ENCODE peak calls at places on chromosomes 16 and 17, in seven cellular contexts. One of them, this sample, is unnamed.

GRCh38 chr17:73984981-73985380 is 218.5 kb upstream of the RPL38 start:
- DNase-seq in fibroblast of pulmonary artery: no peak
- DNase-seq in neural crest cell: no peak
- DNase-seq in uterus: no peak
- DNase-seq in A549: no peak
- DNase-seq in choroid plexus epithelial cell: no peak
- DNase-seq in CD4-positive, alpha-beta T cell: no peak
- DNase-seq in this sample: peak

GRCh38 chr17:48236681-48237134 is 129.1 kb downstream of the SNX11 start:
- DNase-seq in fibroblast of pulmonary artery: peak
- DNase-seq in neural crest cell: no peak
- DNase-seq in uterus: no peak
- DNase-seq in A549: peak
- DNase-seq in choroid plexus epithelial cell: peak
- DNase-seq in CD4-positive, alpha-beta T cell: no peak
- DNase-seq in this sample: peak

GRCh38 chr17:38628441-38628840 is 22.7 kb upstream of the SRCIN1 start:
- DNase-seq in fibroblast of pulmonary artery: peak
- DNase-seq in neural crest cell: no peak
- DNase-seq in uterus: no peak
- DNase-seq in A549: peak
- DNase-seq in choroid plexus epithelial cell: peak
- DNase-seq in CD4-positive, alpha-beta T cell: no peak
- DNase-seq in this sample: peak

GRCh38 chr16:16162591-16162990 is 60.7 kb downstream of the ABCC6 start:
- DNase-seq in fibroblast of pulmonary artery: no peak
- DNase-seq in neural crest cell: no peak
- DNase-seq in uterus: no peak
- DNase-seq in A549: no peak
- DNase-seq in choroid plexus epithelial cell: no peak
- DNase-seq in CD4-positive, alpha-beta T cell: no peak
- DNase-seq in this sample: no peak

GRCh38 chr17:2981325-2981724 is 82.1 kb downstream of the OR1D5 start:
- DNase-seq in fibroblast of pulmonary artery: no peak
- DNase-seq in neural crest cell: no peak
- DNase-seq in uterus: peak
- DNase-seq in A549: no peak
- DNase-seq in choroid plexus epithelial cell: no peak
- DNase-seq in CD4-positive, alpha-beta T cell: no peak
- DNase-seq in this sample: no peak

GRCh38 chr16:63850979-63851378 is 1270.9 kb downstream of the CDH11 start:
- DNase-seq in fibroblast of pulmonary artery: no peak
- DNase-seq in neural crest cell: no peak
- DNase-seq in uterus: no peak
- DNase-seq in A549: no peak
- DNase-seq in choroid plexus epithelial cell: no peak
- DNase-seq in CD4-positive, alpha-beta T cell: no peak
- DNase-seq in this sample: no peak

GRCh38 chr17:22507823-22508222 is 815.5 kb downstream of the KCNJ18 start:
- DNase-seq in fibroblast of pulmonary artery: no peak
- DNase-seq in neural crest cell: no peak
- DNase-seq in uterus: no peak
- DNase-seq in A549: no peak
- DNase-seq in choroid plexus epithelial cell: no peak
- DNase-seq in CD4-positive, alpha-beta T cell: no peak
- DNase-seq in this sample: no peak

GRCh38 chr17:17950806-17951205 is 21.4 kb downstream of the TOM1L2 start:
- DNase-seq in fibroblast of pulmonary artery: no peak
- DNase-seq in neural crest cell: no peak
- DNase-seq in uterus: no peak
- DNase-seq in A549: peak
- DNase-seq in choroid plexus epithelial cell: no peak
- DNase-seq in CD4-positive, alpha-beta T cell: no peak
- DNase-seq in this sample: no peak

GRCh38 chr16:50306287-50306686 is 39.9 kb downstream of the ADCY7 start:
- DNase-seq in fibroblast of pulmonary artery: no peak
- DNase-seq in neural crest cell: no peak
- DNase-seq in uterus: peak
- DNase-seq in A549: no peak
- DNase-seq in choroid plexus epithelial cell: no peak
- DNase-seq in CD4-positive, alpha-beta T cell: no peak
- DNase-seq in this sample: no peak

GRCh38 chr16:46428108-46429061 is 192.8 kb downstream of the SHCBP1 start:
- DNase-seq in fibroblast of pulmonary artery: no peak
- DNase-seq in neural crest cell: no peak
- DNase-seq in uterus: no peak
- DNase-seq in A549: no peak
- DNase-seq in choroid plexus epithelial cell: no peak
- DNase-seq in CD4-positive, alpha-beta T cell: no peak
- DNase-seq in this sample: no peak

GRCh38 chr17:72056727-72057290 is 64.0 kb upstream of the SOX9 start:
- DNase-seq in fibroblast of pulmonary artery: no peak
- DNase-seq in neural crest cell: no peak
- DNase-seq in uterus: no peak
- DNase-seq in A549: no peak
- DNase-seq in choroid plexus epithelial cell: no peak
- DNase-seq in CD4-positive, alpha-beta T cell: no peak
- DNase-seq in this sample: peak
- TF ChIP-seq CTCF in fibroblast of pulmonary artery: no peak
- TF ChIP-seq CTCF in neural crest cell: no peak
- TF ChIP-seq CTCF in uterus: no peak
- TF ChIP-seq CTCF in A549: no peak
- TF ChIP-seq CTCF in choroid plexus epithelial cell: no peak
- TF ChIP-seq CTCF in CD4-positive, alpha-beta T cell: no peak
- TF ChIP-seq CTCF in this sample: peak

GRCh38 chr16:73713301-73713700 is 583.3 kb upstream of the PSMD7 start:
- DNase-seq in fibroblast of pulmonary artery: no peak
- DNase-seq in neural crest cell: no peak
- DNase-seq in uterus: no peak
- DNase-seq in A549: no peak
- DNase-seq in choroid plexus epithelial cell: no peak
- DNase-seq in CD4-positive, alpha-beta T cell: no peak
- DNase-seq in this sample: no peak

GRCh38 chr16:73710526-73710925 is 586.1 kb upstream of the PSMD7 start:
- DNase-seq in fibroblast of pulmonary artery: no peak
- DNase-seq in neural crest cell: no peak
- DNase-seq in uterus: no peak
- DNase-seq in A549: no peak
- DNase-seq in choroid plexus epithelial cell: no peak
- DNase-seq in CD4-positive, alpha-beta T cell: no peak
- DNase-seq in this sample: no peak

GRCh38 chr16:73714976-73715375 is 581.6 kb upstream of the PSMD7 start:
- DNase-seq in fibroblast of pulmonary artery: no peak
- DNase-seq in neural crest cell: no peak
- DNase-seq in uterus: no peak
- DNase-seq in A549: no peak
- DNase-seq in choroid plexus epithelial cell: no peak
- DNase-seq in CD4-positive, alpha-beta T cell: no peak
- DNase-seq in this sample: peak

GRCh38 chr16:73711441-73712080 is 585.1 kb upstream of the PSMD7 start:
- DNase-seq in fibroblast of pulmonary artery: no peak
- DNase-seq in neural crest cell: no peak
- DNase-seq in uterus: no peak
- DNase-seq in A549: no peak
- DNase-seq in choroid plexus epithelial cell: no peak
- DNase-seq in CD4-positive, alpha-beta T cell: no peak
- DNase-seq in this sample: no peak

DNA sequence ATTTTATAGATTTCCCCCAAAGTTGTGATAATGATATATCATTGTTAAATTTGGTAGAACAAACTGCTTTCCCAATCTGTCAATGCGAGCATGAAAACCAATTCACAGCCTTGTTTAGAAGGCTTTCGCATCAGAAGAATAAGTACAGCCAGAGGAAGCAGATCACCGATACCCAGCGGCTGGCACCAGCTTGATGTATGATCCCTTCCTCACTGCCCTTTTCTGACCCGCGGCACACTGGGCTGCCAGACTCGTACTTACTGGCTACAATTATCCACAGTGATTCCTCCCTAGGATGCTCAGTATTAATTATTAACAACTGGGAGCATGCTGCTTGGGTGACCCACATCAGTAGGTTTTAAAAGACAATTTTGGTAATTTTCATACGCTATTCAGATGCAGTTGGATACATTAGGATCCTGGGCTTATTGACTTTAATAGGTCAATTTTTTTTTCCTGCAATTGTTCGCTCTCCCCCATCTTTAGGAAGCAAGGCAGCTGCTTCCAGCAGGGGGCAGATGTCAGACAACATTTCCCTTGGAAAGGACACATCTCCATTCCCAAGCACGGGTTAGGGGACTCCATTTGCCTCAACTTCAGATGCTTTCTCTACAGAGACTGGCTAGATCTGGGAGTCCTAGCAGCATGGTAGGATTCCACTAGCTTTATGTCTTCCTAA is 582.7 kb upstream of the PSMD7 start:
- DNase-seq in fibroblast of pulmonary artery: peak
- DNase-seq in neural crest cell: peak
- DNase-seq in uterus: no peak
- DNase-seq in A549: peak
- DNase-seq in choroid plexus epithelial cell: peak
- DNase-seq in CD4-positive, alpha-beta T cell: no peak
- DNase-seq in this sample: no peak
- TF ChIP-seq CTCF in fibroblast of pulmonary artery: no peak
- TF ChIP-seq CTCF in neural crest cell: peak
- TF ChIP-seq CTCF in uterus: no peak
- TF ChIP-seq CTCF in A549: peak
- TF ChIP-seq CTCF in choroid plexus epithelial cell: peak
- TF ChIP-seq CTCF in CD4-positive, alpha-beta T cell: no peak
- TF ChIP-seq CTCF in this sample: peak

GRCh38 chr17:7912927-7913524 is 3.1 kb downstream of the RNF227 start:
- DNase-seq in fibroblast of pulmonary artery: peak
- DNase-seq in neural crest cell: no peak
- DNase-seq in uterus: no peak
- DNase-seq in A549: peak
- DNase-seq in choroid plexus epithelial cell: peak
- DNase-seq in CD4-positive, alpha-beta T cell: no peak
- DNase-seq in this sample: peak

GRCh38 chr17:7916799-7917198 is 710 bp upstream of the RNF227 start:
- DNase-seq in fibroblast of pulmonary artery: peak
- DNase-seq in neural crest cell: no peak
- DNase-seq in uterus: peak
- DNase-seq in A549: no peak
- DNase-seq in choroid plexus epithelial cell: peak
- DNase-seq in CD4-positive, alpha-beta T cell: no peak
- DNase-seq in this sample: no peak

GRCh38 chr17:7916383-7916677 is 241 bp upstream of the RNF227 start:
- DNase-seq in fibroblast of pulmonary artery: no peak
- DNase-seq in neural crest cell: no peak
- DNase-seq in uterus: no peak
- DNase-seq in A549: no peak
- DNase-seq in choroid plexus epithelial cell: no peak
- DNase-seq in CD4-positive, alpha-beta T cell: no peak
- DNase-seq in this sample: no peak

GRCh38 chr17:7914771-7915610 is 1.1 kb downstream of the RNF227 start:
- DNase-seq in fibroblast of pulmonary artery: peak
- DNase-seq in neural crest cell: no peak
- DNase-seq in uterus: peak
- DNase-seq in A549: peak
- DNase-seq in choroid plexus epithelial cell: peak
- DNase-seq in CD4-positive, alpha-beta T cell: no peak
- DNase-seq in this sample: no peak

DNA sequence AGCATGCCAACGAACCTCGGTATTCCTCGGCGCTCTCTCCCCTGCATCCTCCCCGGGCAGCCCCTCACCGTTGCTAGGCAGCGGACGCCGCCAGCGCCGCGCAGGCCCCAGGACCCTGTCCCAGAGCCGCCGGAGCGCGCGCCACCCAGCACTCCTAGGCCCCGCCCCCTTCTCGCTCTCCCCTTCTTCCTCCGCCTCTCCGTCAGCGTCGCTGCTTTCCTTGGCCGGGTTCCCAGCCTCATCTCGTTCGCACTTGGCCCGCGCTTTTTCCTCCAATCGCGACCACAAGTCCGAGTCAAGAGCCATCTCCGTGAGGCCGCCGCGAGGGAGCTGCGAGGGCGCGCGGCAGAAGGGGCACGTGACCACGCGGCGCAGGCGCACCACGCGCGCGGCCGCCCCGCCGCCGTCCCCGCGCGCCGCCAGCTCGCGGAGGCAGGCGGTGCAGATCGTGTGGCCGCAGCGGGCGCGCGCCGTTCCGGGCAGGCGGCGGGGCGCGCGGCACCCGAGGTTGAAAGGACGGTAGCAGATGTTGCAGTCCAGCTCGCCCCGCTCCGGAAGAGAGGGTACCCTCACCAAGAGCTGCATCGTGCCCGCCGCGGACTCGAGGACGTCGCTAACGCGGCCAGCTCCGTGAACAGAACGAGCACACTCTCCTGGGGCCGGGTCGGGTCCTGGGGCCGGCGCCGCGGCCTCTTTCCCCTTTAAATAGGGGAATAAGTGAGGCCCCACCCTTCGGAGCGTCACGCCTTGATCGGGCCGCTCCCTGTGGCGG is at the start of gene RNF227:
- DNase-seq in fibroblast of pulmonary artery: peak
- DNase-seq in neural crest cell: peak
- DNase-seq in uterus: peak
- DNase-seq in A549: peak
- DNase-seq in choroid plexus epithelial cell: peak
- DNase-seq in CD4-positive, alpha-beta T cell: peak
- DNase-seq in this sample: peak
- TF ChIP-seq CTCF in fibroblast of pulmonary artery: no peak
- TF ChIP-seq CTCF in neural crest cell: no peak
- TF ChIP-seq CTCF in uterus: no peak
- TF ChIP-seq CTCF in A549: no peak
- TF ChIP-seq CTCF in choroid plexus epithelial cell: no peak
- TF ChIP-seq CTCF in CD4-positive, alpha-beta T cell: no peak
- TF ChIP-seq CTCF in this sample: no peak

GRCh38 chr17:29565643-29566472 is 979 bp downstream of the ABHD15 start:
- DNase-seq in fibroblast of pulmonary artery: no peak
- DNase-seq in neural crest cell: no peak
- DNase-seq in uterus: peak
- DNase-seq in A549: peak
- DNase-seq in choroid plexus epithelial cell: no peak
- DNase-seq in CD4-positive, alpha-beta T cell: peak
- DNase-seq in this sample: peak
- TF ChIP-seq CTCF in fibroblast of pulmonary artery: no peak
- TF ChIP-seq CTCF in neural crest cell: peak
- TF ChIP-seq CTCF in uterus: no peak
- TF ChIP-seq CTCF in A549: peak
- TF ChIP-seq CTCF in choroid plexus epithelial cell: no peak
- TF ChIP-seq CTCF in CD4-positive, alpha-beta T cell: peak
- TF ChIP-seq CTCF in this sample: no peak

GRCh38 chr17:82864721-82865240 is 25.0 kb upstream of the ZNF750 start:
- DNase-seq in fibroblast of pulmonary artery: no peak
- DNase-seq in neural crest cell: no peak
- DNase-seq in uterus: no peak
- DNase-seq in A549: no peak
- DNase-seq in choroid plexus epithelial cell: no peak
- DNase-seq in CD4-positive, alpha-beta T cell: no peak
- DNase-seq in this sample: peak
- TF ChIP-seq CTCF in fibroblast of pulmonary artery: no peak
- TF ChIP-seq CTCF in neural crest cell: no peak
- TF ChIP-seq CTCF in uterus: no peak
- TF ChIP-seq CTCF in A549: no peak
- TF ChIP-seq CTCF in choroid plexus epithelial cell: no peak
- TF ChIP-seq CTCF in CD4-positive, alpha-beta T cell: no peak
- TF ChIP-seq CTCF in this sample: no peak